ENCODE peak calls at places on chromosomes 7 and 10, in seven cellular contexts. One of them, this sample, is unnamed.

GRCh38 chr7:50164552-50165220 is 71.6 kb upstream of the ZPBP start:
- DNase-seq in neural crest cell: no peak
- DNase-seq in Kasumi-1: no peak
- DNase-seq in MM.1S: no peak
- DNase-seq in left kidney: no peak
- DNase-seq in NCI-H1092: no peak
- DNase-seq in stimulated activated CD8-positive, alpha-beta memory T cell treated with anti-CD3 and anti-CD28 coated beads, Interleukin-15, amount 100 ng/mL, for 24 hours: no peak
- DNase-seq in this sample: no peak

GRCh38 chr10:26311383-26311940 is 94.9 kb downstream of the GAD2 start:
- DNase-seq in neural crest cell: no peak
- DNase-seq in Kasumi-1: no peak
- DNase-seq in MM.1S: no peak
- DNase-seq in left kidney: peak; percentile 39
- DNase-seq in NCI-H1092: no peak
- DNase-seq in stimulated activated CD8-positive, alpha-beta memory T cell treated with anti-CD3 and anti-CD28 coated beads, Interleukin-15, amount 100 ng/mL, for 24 hours: no peak
- DNase-seq in this sample: no peak

GRCh38 chr10:2262878-2263277 is 525.6 kb upstream of the ADARB2 start:
- DNase-seq in neural crest cell: no peak
- DNase-seq in Kasumi-1: no peak
- DNase-seq in MM.1S: no peak
- DNase-seq in left kidney: no peak
- DNase-seq in NCI-H1092: no peak
- DNase-seq in stimulated activated CD8-positive, alpha-beta memory T cell treated with anti-CD3 and anti-CD28 coated beads, Interleukin-15, amount 100 ng/mL, for 24 hours: no peak
- DNase-seq in this sample: no peak

GRCh38 chr7:123220396-123220795 is 20.6 kb upstream of the SLC13A1 start:
- DNase-seq in neural crest cell: no peak
- DNase-seq in Kasumi-1: no peak
- DNase-seq in MM.1S: no peak
- DNase-seq in left kidney: no peak
- DNase-seq in NCI-H1092: no peak
- DNase-seq in stimulated activated CD8-positive, alpha-beta memory T cell treated with anti-CD3 and anti-CD28 coated beads, Interleukin-15, amount 100 ng/mL, for 24 hours: no peak
- DNase-seq in this sample: no peak

GRCh38 chr10:86711237-86711956 is 43.1 kb downstream of the LDB3 start:
- DNase-seq in neural crest cell: peak; percentile 77
- DNase-seq in Kasumi-1: peak; percentile 85
- DNase-seq in MM.1S: peak; percentile 86
- DNase-seq in left kidney: peak; percentile 97
- DNase-seq in NCI-H1092: peak; percentile 67
- DNase-seq in stimulated activated CD8-positive, alpha-beta memory T cell treated with anti-CD3 and anti-CD28 coated beads, Interleukin-15, amount 100 ng/mL, for 24 hours: peak; percentile 65
- DNase-seq in this sample: peak; percentile 75

GRCh38 chr7:21371371-21371770 is 56.5 kb upstream of the SP4 start:
- DNase-seq in neural crest cell: no peak
- DNase-seq in Kasumi-1: no peak
- DNase-seq in MM.1S: peak; percentile 61
- DNase-seq in left kidney: no peak
- DNase-seq in NCI-H1092: no peak
- DNase-seq in stimulated activated CD8-positive, alpha-beta memory T cell treated with anti-CD3 and anti-CD28 coated beads, Interleukin-15, amount 100 ng/mL, for 24 hours: no peak
- DNase-seq in this sample: no peak

GRCh38 chr7:78176186-78176585 is 377.6 kb downstream of the PHTF2 start:
- DNase-seq in neural crest cell: no peak
- DNase-seq in Kasumi-1: no peak
- DNase-seq in MM.1S: no peak
- DNase-seq in left kidney: peak; percentile 24
- DNase-seq in NCI-H1092: no peak
- DNase-seq in stimulated activated CD8-positive, alpha-beta memory T cell treated with anti-CD3 and anti-CD28 coated beads, Interleukin-15, amount 100 ng/mL, for 24 hours: no peak
- DNase-seq in this sample: no peak

GRCh38 chr7:44637788-44638594 is 31.6 kb downstream of the OGDH start:
- DNase-seq in neural crest cell: no peak
- DNase-seq in Kasumi-1: peak; percentile 39
- DNase-seq in MM.1S: peak; percentile 71
- DNase-seq in left kidney: no peak
- DNase-seq in NCI-H1092: no peak
- DNase-seq in stimulated activated CD8-positive, alpha-beta memory T cell treated with anti-CD3 and anti-CD28 coated beads, Interleukin-15, amount 100 ng/mL, for 24 hours: no peak
- DNase-seq in this sample: no peak

GRCh38 chr10:33240931-33241330 is 93.5 kb downstream of the NRP1 start:
- DNase-seq in neural crest cell: no peak
- DNase-seq in Kasumi-1: peak; percentile 89
- DNase-seq in MM.1S: no peak
- DNase-seq in left kidney: no peak
- DNase-seq in NCI-H1092: no peak
- DNase-seq in stimulated activated CD8-positive, alpha-beta memory T cell treated with anti-CD3 and anti-CD28 coated beads, Interleukin-15, amount 100 ng/mL, for 24 hours: no peak
- DNase-seq in this sample: no peak

GRCh38 chr7:69937097-69937496 is 338.8 kb downstream of the AUTS2 start:
- DNase-seq in neural crest cell: no peak
- DNase-seq in Kasumi-1: no peak
- DNase-seq in MM.1S: no peak
- DNase-seq in left kidney: no peak
- DNase-seq in NCI-H1092: no peak
- DNase-seq in stimulated activated CD8-positive, alpha-beta memory T cell treated with anti-CD3 and anti-CD28 coated beads, Interleukin-15, amount 100 ng/mL, for 24 hours: no peak
- DNase-seq in this sample: no peak

GRCh38 chr7:41885078-41885477 is 182.2 kb upstream of the INHBA start:
- DNase-seq in neural crest cell: no peak
- DNase-seq in Kasumi-1: peak; percentile 17
- DNase-seq in MM.1S: no peak
- DNase-seq in left kidney: no peak
- DNase-seq in NCI-H1092: no peak
- DNase-seq in stimulated activated CD8-positive, alpha-beta memory T cell treated with anti-CD3 and anti-CD28 coated beads, Interleukin-15, amount 100 ng/mL, for 24 hours: no peak
- DNase-seq in this sample: no peak

GRCh38 chr7:28410628-28411578 is 1.4 kb upstream of the CREB5 start:
- DNase-seq in neural crest cell: peak; percentile 22
- DNase-seq in Kasumi-1: no peak
- DNase-seq in MM.1S: no peak
- DNase-seq in left kidney: peak; percentile 71
- DNase-seq in NCI-H1092: no peak
- DNase-seq in stimulated activated CD8-positive, alpha-beta memory T cell treated with anti-CD3 and anti-CD28 coated beads, Interleukin-15, amount 100 ng/mL, for 24 hours: no peak
- DNase-seq in this sample: no peak

GRCh38 chr7:99397632-99397983 is 10.8 kb downstream of the PDAP1 start:
- DNase-seq in neural crest cell: no peak
- DNase-seq in Kasumi-1: no peak
- DNase-seq in MM.1S: no peak
- DNase-seq in left kidney: no peak
- DNase-seq in NCI-H1092: no peak
- DNase-seq in stimulated activated CD8-positive, alpha-beta memory T cell treated with anti-CD3 and anti-CD28 coated beads, Interleukin-15, amount 100 ng/mL, for 24 hours: no peak
- DNase-seq in this sample: no peak

GRCh38 chr10:120426306-120426705 is 30.7 kb upstream of the PLPP4 start:
- DNase-seq in neural crest cell: no peak
- DNase-seq in Kasumi-1: no peak
- DNase-seq in MM.1S: no peak
- DNase-seq in left kidney: no peak
- DNase-seq in NCI-H1092: no peak
- DNase-seq in stimulated activated CD8-positive, alpha-beta memory T cell treated with anti-CD3 and anti-CD28 coated beads, Interleukin-15, amount 100 ng/mL, for 24 hours: no peak
- DNase-seq in this sample: no peak

GRCh38 chr7:122310119-122311021 is 5.8 kb upstream of the FEZF1 start:
- DNase-seq in neural crest cell: no peak
- DNase-seq in Kasumi-1: no peak
- DNase-seq in MM.1S: peak; percentile 89
- DNase-seq in left kidney: peak; percentile 74
- DNase-seq in NCI-H1092: no peak
- DNase-seq in stimulated activated CD8-positive, alpha-beta memory T cell treated with anti-CD3 and anti-CD28 coated beads, Interleukin-15, amount 100 ng/mL, for 24 hours: no peak
- DNase-seq in this sample: no peak

This sample was measured in HL-60.